ENCODE peak calls at places on chromosome 17, in six cellular contexts. F, Q, J, B, U and M are unnamed samples.

GRCh38 chr17:68381076-68381900 is 76.0 kb downstream of the WIPI1 start:
- DNase-seq in Q (no peak), J (peak; percentile 54), F (no peak), B (no peak), U (peak; percentile 35), M (peak; percentile 86)

GRCh38 chr17:60311936-60312335 is 80.0 kb downstream of the USP32 start:
- DNase-seq in Q (no peak), J (no peak), B (no peak), F (no peak), U (no peak), M (no peak)

GRCh38 chr17:73998246-73999220 is 204.9 kb upstream of the RPL38 start:
- DNase-seq in F (peak; percentile 69), B (no peak), U (peak; percentile 48), J (no peak), Q (peak; percentile 39), M (no peak)

GRCh38 chr17:48544356-48545021 is 420 bp downstream of the HOXB2 start:
- DNase-seq in B (no peak), F (peak; percentile 17), J (peak; percentile 86), U (peak; percentile 26), Q (no peak), M (peak; percentile 82)

GRCh38 chr17:83083368-83084201 is 4.2 kb downstream of the METRNL start:
- DNase-seq in F (no peak), U (peak; percentile 60), B (peak; percentile 30), J (no peak), Q (peak; percentile 74), M (peak; percentile 64)

GRCh38 chr17:56870163-56870651 is 36.3 kb downstream of the DGKE start:
- DNase-seq in J (no peak), F (no peak), U (peak; percentile 49), Q (no peak), B (no peak), M (no peak)

GRCh38 chr17:4796550-4796915 is 569 bp downstream of the PSMB6 start:
- DNase-seq in F (no peak), B (no peak), J (peak; percentile 45), U (peak; percentile 36), Q (no peak), M (peak; percentile 49)

GRCh38 chr17:59757043-59757824 is 49.8 kb downstream of the VMP1 start:
- DNase-seq in Q (no peak), B (no peak), U (no peak), F (no peak), J (no peak), M (no peak)

GRCh38 chr17:82385559-82386255 is 14.1 kb downstream of the UTS2R start:
- DNase-seq in B (no peak), U (no peak), J (peak; percentile 18), F (no peak), Q (no peak), M (no peak)

GRCh38 chr17:63289931-63290330 is 156.2 kb downstream of the CYB561 start:
- DNase-seq in U (no peak), F (no peak), B (no peak), J (no peak), Q (no peak), M (no peak)

GRCh38 chr17:20010886-20011402 is 1.8 kb downstream of the SPECC1 start:
- DNase-seq in Q (no peak), B (no peak), U (no peak), F (no peak), J (no peak), M (no peak)

GRCh38 chr17:14488958-14489550 is 188.2 kb downstream of the HS3ST3B1 start:
- DNase-seq in J (no peak), B (no peak), F (no peak), U (no peak), Q (no peak), M (no peak)